ENCODE peak calls at places on chromosomes 1 and 21, in six cellular contexts. G, I, C, O, M and W are unnamed samples.

GRCh38 chr1:238226805-238227204 is 336.1 kb upstream of the ZP4 start:
- DNase-seq in C (no peak), G (no peak), M (no peak), O (no peak), I (no peak), W (no peak)

GRCh38 chr21:32496536-32496935 is 84.0 kb downstream of the EVA1C start:
- DNase-seq in O (no peak), C (no peak), G (no peak), I (no peak), M (no peak), W (no peak)

GRCh38 chr1:167927075-167927754 is 9.3 kb upstream of the DCAF6 start:
- DNase-seq in M (no peak), C (no peak), G (no peak), I (no peak), O (no peak), W (no peak)

GRCh38 chr1:181485276-181486097 is 2.2 kb downstream of the CACNA1E start:
- DNase-seq in I (peak), O (no peak), M (peak), C (no peak), G (no peak), W (no peak)

GRCh38 chr1:198359024-198359653 is 181.3 kb downstream of the ATP6V1G3 start:
- DNase-seq in C (no peak), O (no peak), G (no peak), M (no peak), I (no peak), W (no peak)

GRCh38 chr1:36743286-36744005 is 260.7 kb upstream of the CSF3R start:
- DNase-seq in M (no peak), I (no peak), O (no peak), G (no peak), C (no peak), W (no peak)

GRCh38 chr1:152933196-152933595 is 13.8 kb upstream of the SPRR5 start:
- DNase-seq in M (no peak), O (no peak), G (no peak), I (no peak), C (no peak), W (peak)

GRCh38 chr1:1074631-1075147 is 583 bp upstream of the RNF223 start:
- DNase-seq in O (no peak), I (no peak), G (peak), M (no peak), C (peak), W (no peak)

GRCh38 chr1:81165963-81166362 is 634.8 kb upstream of the ADGRL2 start:
- DNase-seq in C (no peak), M (no peak), I (no peak), O (no peak), G (no peak), W (no peak)

GRCh38 chr1:27058976-27059688 is 46.5 kb upstream of the TENT5B start:
- DNase-seq in C (no peak), I (peak), G (no peak), O (no peak), M (no peak), W (no peak)
- TF ChIP-seq CTCF in C (no peak), I (no peak), G (no peak), O (no peak), M (no peak), W (no peak)

GRCh38 chr1:223142795-223143759 is at the start of gene TLR5:
- DNase-seq in M (peak), I (peak), G (peak), O (peak), C (peak), W (peak)
- TF ChIP-seq CTCF in M (peak), I (peak), G (peak), O (peak), C (peak), W (peak)

DNA sequence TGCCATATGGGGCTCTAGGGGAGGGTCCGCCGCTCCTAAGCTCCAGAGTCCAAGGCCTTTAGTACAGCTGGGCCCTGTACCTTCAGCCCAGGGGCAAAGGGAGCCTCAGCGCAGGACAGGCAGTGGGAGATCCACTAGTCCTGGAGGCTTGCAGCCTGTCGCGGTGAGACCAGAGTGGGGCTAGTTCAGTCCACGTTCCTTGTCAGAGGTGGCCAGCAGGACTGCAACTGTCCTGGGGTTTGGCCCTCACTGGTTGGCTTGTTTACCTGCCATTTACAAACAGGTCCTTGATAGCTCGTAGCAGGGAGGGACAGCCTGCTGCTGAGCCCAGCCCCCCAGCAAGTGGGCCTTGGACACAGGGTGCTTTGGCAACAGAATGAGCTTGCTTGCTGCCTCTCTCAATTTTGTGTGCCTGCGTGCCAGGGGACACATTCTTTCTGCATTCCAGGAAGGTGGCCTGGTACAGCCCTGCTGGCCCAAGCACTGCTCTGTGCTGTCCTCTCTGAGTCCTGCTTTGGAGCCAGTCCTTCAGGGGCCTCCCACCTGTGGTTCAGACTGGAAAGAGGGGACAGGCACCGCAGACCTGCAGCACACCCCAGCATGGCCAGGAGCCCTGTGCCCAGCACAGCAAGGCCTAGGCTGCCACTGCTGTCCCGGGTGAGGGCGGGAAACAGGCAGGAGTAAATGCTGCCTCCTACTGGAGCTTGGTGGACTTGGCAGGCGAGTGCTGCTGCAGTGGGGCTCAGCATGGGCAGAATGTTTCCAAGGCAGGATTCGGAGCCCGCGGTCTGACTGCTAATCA is 15.2 kb downstream of the H6PD start:
- DNase-seq in G (no peak), C (no peak), O (peak), M (peak), I (peak), W (no peak)
- TF ChIP-seq CTCF in G (peak), C (peak), O (peak), M (peak), I (peak), W (peak)

GRCh38 chr21:36104306-36105300 is 30.3 kb upstream of the CBR3 start:
- DNase-seq in I (peak), C (peak), G (no peak), M (peak), O (peak), W (no peak)
- TF ChIP-seq CTCF in I (peak), C (peak), G (peak), M (peak), O (peak), W (no peak)

GRCh38 chr1:83970119-83970518 is 28.8 kb downstream of the TTLL7 start:
- DNase-seq in M (no peak), I (no peak), C (no peak), G (no peak), O (no peak), W (no peak)

GRCh38 chr1:83970802-83971201 is 28.1 kb downstream of the TTLL7 start:
- DNase-seq in I (no peak), C (no peak), O (no peak), G (no peak), M (no peak), W (no peak)

GRCh38 chr1:83964153-83964552 is 34.8 kb downstream of the TTLL7 start:
- DNase-seq in O (no peak), M (no peak), C (no peak), G (no peak), I (no peak), W (no peak)

GRCh38 chr1:83961571-83962295 is 37.2 kb downstream of the TTLL7 start:
- DNase-seq in C (no peak), I (no peak), O (no peak), M (no peak), G (no peak), W (no peak)

GRCh38 chr1:83967336-83967735 is 31.6 kb downstream of the TTLL7 start:
- DNase-seq in O (no peak), G (no peak), M (no peak), C (no peak), I (no peak), W (no peak)
- TF ChIP-seq CTCF in O (no peak), G (no peak), M (no peak), C (no peak), I (no peak), W (no peak)

GRCh38 chr1:4172659-4173599 is 272.9 kb upstream of the C1orf174 start:
- DNase-seq in I (peak), C (no peak), G (no peak), O (peak), M (no peak), W (no peak)
- TF ChIP-seq CTCF in I (peak), C (no peak), G (no peak), O (no peak), M (peak), W (no peak)

GRCh38 chr1:222794656-222795474 is 20.0 kb upstream of the DISP1 start:
- DNase-seq in M (no peak), C (no peak), G (no peak), I (peak), O (peak), W (no peak)
- TF ChIP-seq CTCF in M (no peak), C (peak), G (no peak), I (peak), O (no peak), W (peak)

GRCh38 chr1:233750139-233750538 is 136.2 kb downstream of the KCNK1 start:
- DNase-seq in I (no peak), M (no peak), C (no peak), G (no peak), O (no peak), W (no peak)
- TF ChIP-seq CTCF in I (no peak), M (no peak), C (no peak), G (no peak), O (no peak), W (no peak)